ENCODE peak calls at places on chromosomes 2 and 18, in nine cellular contexts. One of them, this sample, is unnamed.

GRCh38 chr2:153509133-153509532 is 30.6 kb upstream of the RPRM start:
- DNase-seq in hepatic stellate cell: no peak
- DNase-seq in NCI-H1105 treated with DMSO at 0.1 percent for 48 hours: no peak
- DNase-seq in Peyer's patch: no peak
- DNase-seq in T-helper 9 cell: no peak
- DNase-seq in NCI-H1436: no peak
- DNase-seq in activated naive CD4-positive, alpha-beta T cell: no peak
- DNase-seq in COR-L47: no peak
- DNase-seq in NT2/D1: no peak
- DNase-seq in this sample: no peak

GRCh38 chr2:167355796-167356195 is 467.5 kb downstream of the XIRP2 start:
- DNase-seq in hepatic stellate cell: no peak
- DNase-seq in NCI-H1105 treated with DMSO at 0.1 percent for 48 hours: no peak
- DNase-seq in Peyer's patch: no peak
- DNase-seq in T-helper 9 cell: no peak
- DNase-seq in NCI-H1436: no peak
- DNase-seq in activated naive CD4-positive, alpha-beta T cell: no peak
- DNase-seq in COR-L47: no peak
- DNase-seq in NT2/D1: no peak
- DNase-seq in this sample: no peak

GRCh38 chr2:168090366-168091019 is 156.9 kb downstream of the STK39 start:
- DNase-seq in hepatic stellate cell: no peak
- DNase-seq in NCI-H1105 treated with DMSO at 0.1 percent for 48 hours: no peak
- DNase-seq in Peyer's patch: no peak
- DNase-seq in T-helper 9 cell: no peak
- DNase-seq in NCI-H1436: no peak
- DNase-seq in activated naive CD4-positive, alpha-beta T cell: no peak
- DNase-seq in COR-L47: no peak
- DNase-seq in NT2/D1: no peak
- DNase-seq in this sample: no peak

GRCh38 chr18:36411745-36412168 is 114.2 kb downstream of the FHOD3 start:
- DNase-seq in hepatic stellate cell: no peak
- DNase-seq in NCI-H1105 treated with DMSO at 0.1 percent for 48 hours: peak; percentile 7
- DNase-seq in Peyer's patch: no peak
- DNase-seq in T-helper 9 cell: no peak
- DNase-seq in NCI-H1436: no peak
- DNase-seq in activated naive CD4-positive, alpha-beta T cell: no peak
- DNase-seq in COR-L47: no peak
- DNase-seq in NT2/D1: peak; percentile 35
- DNase-seq in this sample: no peak

GRCh38 chr2:205902041-205902898 is 183.7 kb downstream of the INO80D start:
- DNase-seq in hepatic stellate cell: no peak
- DNase-seq in NCI-H1105 treated with DMSO at 0.1 percent for 48 hours: no peak
- DNase-seq in Peyer's patch: peak; percentile 69
- DNase-seq in T-helper 9 cell: no peak
- DNase-seq in NCI-H1436: peak; percentile 33
- DNase-seq in activated naive CD4-positive, alpha-beta T cell: no peak
- DNase-seq in COR-L47: no peak
- DNase-seq in NT2/D1: no peak
- DNase-seq in this sample: no peak

GRCh38 chr2:126761256-126761980 is 105.5 kb downstream of the GYPC start:
- DNase-seq in hepatic stellate cell: no peak
- DNase-seq in NCI-H1105 treated with DMSO at 0.1 percent for 48 hours: no peak
- DNase-seq in Peyer's patch: peak; percentile 40
- DNase-seq in T-helper 9 cell: no peak
- DNase-seq in NCI-H1436: no peak
- DNase-seq in activated naive CD4-positive, alpha-beta T cell: no peak
- DNase-seq in COR-L47: no peak
- DNase-seq in NT2/D1: no peak
- DNase-seq in this sample: no peak

GRCh38 chr2:44107086-44107740 is 61.5 kb upstream of the PPM1B start:
- DNase-seq in hepatic stellate cell: no peak
- DNase-seq in NCI-H1105 treated with DMSO at 0.1 percent for 48 hours: no peak
- DNase-seq in Peyer's patch: no peak
- DNase-seq in T-helper 9 cell: no peak
- DNase-seq in NCI-H1436: no peak
- DNase-seq in activated naive CD4-positive, alpha-beta T cell: no peak
- DNase-seq in COR-L47: no peak
- DNase-seq in NT2/D1: no peak
- DNase-seq in this sample: no peak

GRCh38 chr2:2464095-2464494 is 133.0 kb upstream of the MYT1L start:
- DNase-seq in hepatic stellate cell: no peak
- DNase-seq in NCI-H1105 treated with DMSO at 0.1 percent for 48 hours: no peak
- DNase-seq in Peyer's patch: no peak
- DNase-seq in T-helper 9 cell: no peak
- DNase-seq in NCI-H1436: peak; percentile 81
- DNase-seq in activated naive CD4-positive, alpha-beta T cell: no peak
- DNase-seq in COR-L47: no peak
- DNase-seq in NT2/D1: no peak
- DNase-seq in this sample: no peak

GRCh38 chr18:79690586-79691482 is 11.2 kb downstream of the CTDP1 start:
- DNase-seq in hepatic stellate cell: no peak
- DNase-seq in NCI-H1105 treated with DMSO at 0.1 percent for 48 hours: no peak
- DNase-seq in Peyer's patch: peak; percentile 38
- DNase-seq in T-helper 9 cell: no peak
- DNase-seq in NCI-H1436: no peak
- DNase-seq in activated naive CD4-positive, alpha-beta T cell: no peak
- DNase-seq in COR-L47: no peak
- DNase-seq in NT2/D1: no peak
- DNase-seq in this sample: no peak

GRCh38 chr2:178419123-178419522 is 31.9 kb downstream of the PRKRA start:
- DNase-seq in hepatic stellate cell: no peak
- DNase-seq in NCI-H1105 treated with DMSO at 0.1 percent for 48 hours: peak; percentile 11
- DNase-seq in Peyer's patch: no peak
- DNase-seq in T-helper 9 cell: no peak
- DNase-seq in NCI-H1436: no peak
- DNase-seq in activated naive CD4-positive, alpha-beta T cell: no peak
- DNase-seq in COR-L47: peak; percentile 34
- DNase-seq in NT2/D1: no peak
- DNase-seq in this sample: no peak

GRCh38 chr2:120846406-120847095 is 110.9 kb downstream of the GLI2 start:
- DNase-seq in hepatic stellate cell: no peak
- DNase-seq in NCI-H1105 treated with DMSO at 0.1 percent for 48 hours: no peak
- DNase-seq in Peyer's patch: no peak
- DNase-seq in T-helper 9 cell: no peak
- DNase-seq in NCI-H1436: no peak
- DNase-seq in activated naive CD4-positive, alpha-beta T cell: no peak
- DNase-seq in COR-L47: no peak
- DNase-seq in NT2/D1: no peak
- DNase-seq in this sample: no peak

GRCh38 chr2:20633794-20634259 is 17.1 kb downstream of the HS1BP3 start:
- DNase-seq in hepatic stellate cell: no peak
- DNase-seq in NCI-H1105 treated with DMSO at 0.1 percent for 48 hours: no peak
- DNase-seq in Peyer's patch: peak; percentile 78
- DNase-seq in T-helper 9 cell: no peak
- DNase-seq in NCI-H1436: no peak
- DNase-seq in activated naive CD4-positive, alpha-beta T cell: no peak
- DNase-seq in COR-L47: peak; percentile 60
- DNase-seq in NT2/D1: no peak
- DNase-seq in this sample: no peak

GRCh38 chr2:12009323-12009905 is 263.0 kb downstream of the LPIN1 start:
- DNase-seq in hepatic stellate cell: no peak
- DNase-seq in NCI-H1105 treated with DMSO at 0.1 percent for 48 hours: no peak
- DNase-seq in Peyer's patch: no peak
- DNase-seq in T-helper 9 cell: no peak
- DNase-seq in NCI-H1436: no peak
- DNase-seq in activated naive CD4-positive, alpha-beta T cell: no peak
- DNase-seq in COR-L47: no peak
- DNase-seq in NT2/D1: no peak
- DNase-seq in this sample: no peak

GRCh38 chr2:922230-922629 is 28.4 kb upstream of the SNTG2 start:
- DNase-seq in hepatic stellate cell: no peak
- DNase-seq in NCI-H1105 treated with DMSO at 0.1 percent for 48 hours: no peak
- DNase-seq in Peyer's patch: no peak
- DNase-seq in T-helper 9 cell: no peak
- DNase-seq in NCI-H1436: no peak
- DNase-seq in activated naive CD4-positive, alpha-beta T cell: no peak
- DNase-seq in COR-L47: no peak
- DNase-seq in NT2/D1: no peak
- DNase-seq in this sample: no peak

GRCh38 chr2:60148717-60149116 is 404.7 kb downstream of the BCL11A start:
- DNase-seq in hepatic stellate cell: no peak
- DNase-seq in NCI-H1105 treated with DMSO at 0.1 percent for 48 hours: no peak
- DNase-seq in Peyer's patch: no peak
- DNase-seq in T-helper 9 cell: no peak
- DNase-seq in NCI-H1436: no peak
- DNase-seq in activated naive CD4-positive, alpha-beta T cell: no peak
- DNase-seq in COR-L47: no peak
- DNase-seq in NT2/D1: no peak
- DNase-seq in this sample: no peak

GRCh38 chr2:32484907-32485306 is 128.1 kb downstream of the BIRC6 start:
- DNase-seq in hepatic stellate cell: peak; percentile 58
- DNase-seq in NCI-H1105 treated with DMSO at 0.1 percent for 48 hours: no peak
- DNase-seq in Peyer's patch: no peak
- DNase-seq in T-helper 9 cell: no peak
- DNase-seq in NCI-H1436: no peak
- DNase-seq in activated naive CD4-positive, alpha-beta T cell: no peak
- DNase-seq in COR-L47: no peak
- DNase-seq in NT2/D1: no peak
- DNase-seq in this sample: no peak

GRCh38 chr2:29224693-29225551 is 109.7 kb downstream of the CLIP4 start:
- DNase-seq in hepatic stellate cell: no peak
- DNase-seq in NCI-H1105 treated with DMSO at 0.1 percent for 48 hours: no peak
- DNase-seq in Peyer's patch: peak; percentile 39
- DNase-seq in T-helper 9 cell: no peak
- DNase-seq in NCI-H1436: no peak
- DNase-seq in activated naive CD4-positive, alpha-beta T cell: no peak
- DNase-seq in COR-L47: no peak
- DNase-seq in NT2/D1: no peak
- DNase-seq in this sample: no peak

GRCh38 chr2:95316466-95317122 is 19.4 kb downstream of the KCNIP3 start:
- DNase-seq in hepatic stellate cell: peak; percentile 42
- DNase-seq in NCI-H1105 treated with DMSO at 0.1 percent for 48 hours: no peak
- DNase-seq in Peyer's patch: no peak
- DNase-seq in T-helper 9 cell: no peak
- DNase-seq in NCI-H1436: no peak
- DNase-seq in activated naive CD4-positive, alpha-beta T cell: no peak
- DNase-seq in COR-L47: no peak
- DNase-seq in NT2/D1: no peak
- DNase-seq in this sample: no peak

GRCh38 chr2:16900405-16901025 is 234.9 kb upstream of the CYRIA start:
- DNase-seq in hepatic stellate cell: no peak
- DNase-seq in NCI-H1105 treated with DMSO at 0.1 percent for 48 hours: no peak
- DNase-seq in Peyer's patch: no peak
- DNase-seq in T-helper 9 cell: no peak
- DNase-seq in NCI-H1436: no peak
- DNase-seq in activated naive CD4-positive, alpha-beta T cell: no peak
- DNase-seq in COR-L47: no peak
- DNase-seq in NT2/D1: peak; percentile 40
- DNase-seq in this sample: no peak

GRCh38 chr2:130892793-130893785 is 56.4 kb downstream of the ARHGEF4 start:
- DNase-seq in hepatic stellate cell: no peak
- DNase-seq in NCI-H1105 treated with DMSO at 0.1 percent for 48 hours: no peak
- DNase-seq in Peyer's patch: no peak
- DNase-seq in T-helper 9 cell: no peak
- DNase-seq in NCI-H1436: no peak
- DNase-seq in activated naive CD4-positive, alpha-beta T cell: no peak
- DNase-seq in COR-L47: no peak
- DNase-seq in NT2/D1: no peak
- DNase-seq in this sample: no peak

GRCh38 chr2:2007551-2008501 is 263.5 kb upstream of the PXDN start:
- DNase-seq in hepatic stellate cell: no peak
- DNase-seq in NCI-H1105 treated with DMSO at 0.1 percent for 48 hours: no peak
- DNase-seq in Peyer's patch: no peak
- DNase-seq in T-helper 9 cell: no peak
- DNase-seq in NCI-H1436: no peak
- DNase-seq in activated naive CD4-positive, alpha-beta T cell: no peak
- DNase-seq in COR-L47: no peak
- DNase-seq in NT2/D1: peak; percentile 77
- DNase-seq in this sample: no peak

GRCh38 chr2:164896634-164897033 is 55.0 kb upstream of the COBLL1 start:
- DNase-seq in hepatic stellate cell: no peak
- DNase-seq in NCI-H1105 treated with DMSO at 0.1 percent for 48 hours: no peak
- DNase-seq in Peyer's patch: peak; percentile 53
- DNase-seq in T-helper 9 cell: no peak
- DNase-seq in NCI-H1436: no peak
- DNase-seq in activated naive CD4-positive, alpha-beta T cell: no peak
- DNase-seq in COR-L47: no peak
- DNase-seq in NT2/D1: no peak
- DNase-seq in this sample: no peak

GRCh38 chr2:19857806-19858205 is 44.0 kb downstream of the TTC32 start:
- DNase-seq in hepatic stellate cell: no peak
- DNase-seq in NCI-H1105 treated with DMSO at 0.1 percent for 48 hours: no peak
- DNase-seq in Peyer's patch: no peak
- DNase-seq in T-helper 9 cell: no peak
- DNase-seq in NCI-H1436: no peak
- DNase-seq in activated naive CD4-positive, alpha-beta T cell: no peak
- DNase-seq in COR-L47: no peak
- DNase-seq in NT2/D1: no peak
- DNase-seq in this sample: no peak

GRCh38 chr2:187989925-187990623 is 301.6 kb upstream of the GULP1 start:
- DNase-seq in hepatic stellate cell: no peak
- DNase-seq in NCI-H1105 treated with DMSO at 0.1 percent for 48 hours: peak; percentile 20
- DNase-seq in Peyer's patch: no peak
- DNase-seq in T-helper 9 cell: no peak
- DNase-seq in NCI-H1436: peak; percentile 67
- DNase-seq in activated naive CD4-positive, alpha-beta T cell: no peak
- DNase-seq in COR-L47: no peak
- DNase-seq in NT2/D1: no peak
- DNase-seq in this sample: no peak

GRCh38 chr2:6929196-6929874 is 12.1 kb downstream of the RNF144A start:
- DNase-seq in hepatic stellate cell: no peak
- DNase-seq in NCI-H1105 treated with DMSO at 0.1 percent for 48 hours: no peak
- DNase-seq in Peyer's patch: no peak
- DNase-seq in T-helper 9 cell: no peak
- DNase-seq in NCI-H1436: no peak
- DNase-seq in activated naive CD4-positive, alpha-beta T cell: no peak
- DNase-seq in COR-L47: no peak
- DNase-seq in NT2/D1: no peak
- DNase-seq in this sample: no peak

GRCh38 chr2:64296150-64296500 is 151.9 kb upstream of the PELI1 start:
- DNase-seq in hepatic stellate cell: no peak
- DNase-seq in NCI-H1105 treated with DMSO at 0.1 percent for 48 hours: no peak
- DNase-seq in Peyer's patch: no peak
- DNase-seq in T-helper 9 cell: no peak
- DNase-seq in NCI-H1436: no peak
- DNase-seq in activated naive CD4-positive, alpha-beta T cell: no peak
- DNase-seq in COR-L47: no peak
- DNase-seq in NT2/D1: no peak
- DNase-seq in this sample: no peak

GRCh38 chr2:28276076-28276618 is 116.5 kb upstream of the FOSL2 start:
- DNase-seq in hepatic stellate cell: peak; percentile 79
- DNase-seq in NCI-H1105 treated with DMSO at 0.1 percent for 48 hours: peak; percentile 5
- DNase-seq in Peyer's patch: no peak
- DNase-seq in T-helper 9 cell: no peak
- DNase-seq in NCI-H1436: peak; percentile 14
- DNase-seq in activated naive CD4-positive, alpha-beta T cell: no peak
- DNase-seq in COR-L47: no peak
- DNase-seq in NT2/D1: no peak
- DNase-seq in this sample: no peak

GRCh38 chr2:55233658-55233940 is 1.1 kb downstream of the RPS27A start:
- DNase-seq in hepatic stellate cell: no peak
- DNase-seq in NCI-H1105 treated with DMSO at 0.1 percent for 48 hours: no peak
- DNase-seq in Peyer's patch: no peak
- DNase-seq in T-helper 9 cell: no peak
- DNase-seq in NCI-H1436: no peak
- DNase-seq in activated naive CD4-positive, alpha-beta T cell: no peak
- DNase-seq in COR-L47: no peak
- DNase-seq in NT2/D1: no peak
- DNase-seq in this sample: no peak

GRCh38 chr2:230866704-230867561 is 2.2 kb downstream of the ITM2C start:
- DNase-seq in hepatic stellate cell: no peak
- DNase-seq in NCI-H1105 treated with DMSO at 0.1 percent for 48 hours: peak; percentile 38
- DNase-seq in Peyer's patch: peak; percentile 90
- DNase-seq in T-helper 9 cell: peak; percentile 65
- DNase-seq in NCI-H1436: no peak
- DNase-seq in activated naive CD4-positive, alpha-beta T cell: no peak
- DNase-seq in COR-L47: peak; percentile 64
- DNase-seq in NT2/D1: no peak
- DNase-seq in this sample: peak; percentile 76

GRCh38 chr18:78980279-78980771 is 707 bp downstream of the SALL3 start:
- DNase-seq in hepatic stellate cell: no peak
- DNase-seq in NCI-H1105 treated with DMSO at 0.1 percent for 48 hours: no peak
- DNase-seq in Peyer's patch: no peak
- DNase-seq in T-helper 9 cell: no peak
- DNase-seq in NCI-H1436: no peak
- DNase-seq in activated naive CD4-positive, alpha-beta T cell: no peak
- DNase-seq in COR-L47: peak; percentile 42
- DNase-seq in NT2/D1: no peak
- DNase-seq in this sample: no peak

GRCh38 chr2:207819839-207820784 is 50.4 kb upstream of the FZD5 start:
- DNase-seq in hepatic stellate cell: no peak
- DNase-seq in NCI-H1105 treated with DMSO at 0.1 percent for 48 hours: no peak
- DNase-seq in Peyer's patch: peak; percentile 89
- DNase-seq in T-helper 9 cell: no peak
- DNase-seq in NCI-H1436: no peak
- DNase-seq in activated naive CD4-positive, alpha-beta T cell: no peak
- DNase-seq in COR-L47: no peak
- DNase-seq in NT2/D1: no peak
- DNase-seq in this sample: no peak